ENCODE peak calls at places on chromosomes 3 and 15, in four cellular contexts. R, W, Y and G are unnamed samples.

GRCh38 chr3:24550588-24550987 is 55.9 kb upstream of the THRB start:
- DNase-seq in R (no peak), W (peak), Y (no peak), G (no peak)

GRCh38 chr3:145716519-145716918 is 444.5 kb downstream of the PLOD2 start:
- DNase-seq in R (no peak), W (no peak), Y (no peak), G (no peak)

GRCh38 chr3:33942483-33943150 is 144.2 kb downstream of the PDCD6IP start:
- DNase-seq in R (no peak), W (peak), Y (no peak), G (no peak)

GRCh38 chr3:168249048-168249538 is 153.4 kb upstream of the GOLIM4 start:
- DNase-seq in R (no peak), W (peak), Y (no peak), G (no peak)

GRCh38 chr3:72242326-72242725 is 457.4 kb upstream of the PROK2 start:
- DNase-seq in R (no peak), W (no peak), Y (no peak), G (no peak)

GRCh38 chr3:97872209-97873042 is 50.6 kb downstream of the CRYBG3 start:
- DNase-seq in R (peak), W (peak), Y (no peak), G (no peak)

GRCh38 chr3:28286595-28286994 is 45.2 kb downstream of the CMC1 start:
- DNase-seq in R (no peak), W (peak), Y (no peak), G (no peak)

GRCh38 chr3:194810076-194810475 is 124.4 kb downstream of the FAM43A start:
- DNase-seq in R (no peak), W (no peak), Y (no peak), G (no peak)

GRCh38 chr15:41698779-41699178 is 38.6 kb downstream of the MGA start:
- DNase-seq in R (no peak), W (peak), Y (no peak), G (no peak)

GRCh38 chr3:122893282-122893681 is 98.4 kb downstream of the SLC49A4 start:
- DNase-seq in R (no peak), W (peak), Y (no peak), G (no peak)

GRCh38 chr15:90071220-90071807 is 31.0 kb downstream of the IDH2 start:
- DNase-seq in R (peak), W (peak), Y (peak), G (peak)

GRCh38 chr3:66038726-66039589 is at the start of gene MAGI1:
- DNase-seq in R (no peak), W (peak), Y (peak), G (peak)

GRCh38 chr3:66348696-66349095 is 127.9 kb downstream of the SLC25A26 start:
- DNase-seq in R (no peak), W (no peak), Y (no peak), G (no peak)

GRCh38 chr15:42622328-42622925 is 47.0 kb downstream of the STARD9 start:
- DNase-seq in R (no peak), W (no peak), Y (no peak), G (no peak)